ENCODE peak calls at places on chromosomes 12 and 14, in eight cellular contexts. U is neural crest cell; V is A549; Q is Panc1; H is fibroblast of the aortic adventitia; X is AG04449; G is CD4-positive, alpha-beta T cell; O is HFFc6. C is an unnamed sample.

GRCh38 chr14:104700224-104700623 is 10.8 kb downstream of the INF2 start:
- DNase-seq in Q (no peak), V (no peak), O (no peak), X (no peak), U (no peak), H (no peak), G (no peak), C (no peak)

GRCh38 chr12:125533434-125534029 is 468.3 kb downstream of the AACS start:
- DNase-seq in G (no peak), Q (no peak), U (peak; percentile 81), X (no peak), V (peak; percentile 33), O (no peak), H (peak; percentile 10), C (peak; percentile 88)

GRCh38 chr12:65566776-65567175 is 257.5 kb upstream of the HMGA2 start:
- DNase-seq in G (no peak), X (no peak), Q (no peak), U (no peak), O (peak; percentile 37), H (peak; percentile 59), V (no peak), C (no peak)

GRCh38 chr12:123950476-123951169 is 22.0 kb downstream of the CCDC92 start:
- DNase-seq in O (no peak), U (no peak), X (no peak), Q (no peak), H (peak; percentile 28), G (no peak), V (no peak), C (no peak)

GRCh38 chr14:71726639-71727085 is 205.6 kb upstream of the RGS6 start:
- DNase-seq in G (no peak), H (no peak), X (no peak), U (no peak), V (no peak), O (peak; percentile 18), Q (no peak), C (no peak)

GRCh38 chr14:42804146-42804545 is 1197.5 kb downstream of the LRFN5 start:
- DNase-seq in H (no peak), X (no peak), G (no peak), Q (no peak), U (no peak), V (no peak), O (no peak), C (no peak)

GRCh38 chr12:6773662-6774351 is 1.5 kb downstream of the LAG3 start:
- DNase-seq in H (no peak), X (no peak), O (no peak), V (no peak), G (no peak), U (no peak), Q (no peak), C (peak; percentile 58)

GRCh38 chr14:93337143-93337753 is 4.4 kb upstream of the BTBD7 start:
- DNase-seq in U (no peak), G (no peak), V (no peak), X (no peak), Q (no peak), H (no peak), O (no peak), C (no peak)

GRCh38 chr12:5102261-5102789 is 58.6 kb downstream of the KCNA5 start:
- DNase-seq in G (no peak), Q (no peak), U (no peak), V (no peak), H (peak; percentile 64), O (peak; percentile 90), X (peak; percentile 78), C (no peak)

GRCh38 chr12:63895841-63896240 is 51.3 kb downstream of the SRGAP1 start:
- DNase-seq in H (no peak), G (no peak), Q (no peak), X (no peak), V (no peak), O (no peak), U (no peak), C (no peak)

GRCh38 chr14:102694530-102695171 is 82.6 kb upstream of the TRAF3 start:
- DNase-seq in V (peak; percentile 73), U (peak; percentile 69), Q (peak; percentile 39), O (peak; percentile 52), G (peak; percentile 15), H (peak; percentile 86), X (no peak), C (peak; percentile 64)

GRCh38 chr12:7369274-7369729 is 65.4 kb downstream of the ACSM4 start:
- DNase-seq in U (no peak), O (peak; percentile 84), H (no peak), X (no peak), Q (peak; percentile 8), G (no peak), V (no peak), C (no peak)

GRCh38 chr12:34396006-34396860 is 373.9 kb downstream of the ALG10 start:
- DNase-seq in H (no peak), X (no peak), O (no peak), V (no peak), G (no peak), Q (no peak), U (no peak), C (no peak)
- TF ChIP-seq CTCF in H (no peak), X (no peak), O (no peak), V (no peak), G (no peak), Q (no peak), U (no peak), C (no peak)

DNA sequence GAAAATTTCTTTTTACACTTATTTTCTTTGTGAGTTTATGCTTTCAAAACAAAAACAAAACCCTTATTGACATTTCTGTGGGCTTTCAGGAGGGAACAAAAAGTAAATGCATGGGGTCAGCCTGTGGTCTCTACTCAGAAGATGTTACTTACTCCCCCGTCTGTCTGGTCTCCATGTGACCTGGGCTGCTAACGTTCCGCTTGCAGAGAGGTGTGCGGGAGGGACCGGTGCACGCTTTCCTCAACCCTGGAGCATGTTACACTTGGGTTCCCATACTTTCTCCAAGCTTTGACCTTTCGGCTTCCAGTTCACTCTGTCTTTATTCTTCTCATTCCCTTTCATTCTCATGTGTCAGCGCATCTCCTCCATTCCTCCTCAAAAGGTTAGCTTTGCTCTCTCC is 36.5 kb downstream of the ZC3H14 start:
- DNase-seq in H (no peak), X (no peak), U (no peak), Q (no peak), V (no peak), G (no peak), O (no peak), C (no peak)
- TF ChIP-seq CTCF in H (no peak), X (no peak), U (no peak), Q (no peak), V (no peak), G (no peak), O (no peak), C (no peak)

GRCh38 chr14:91719839-91720238 is 12.0 kb downstream of the CATSPERB start:
- DNase-seq in O (no peak), X (no peak), Q (no peak), V (no peak), U (no peak), H (no peak), G (no peak), C (no peak)

GRCh38 chr14:91716999-91717398 is 14.9 kb downstream of the CATSPERB start:
- DNase-seq in O (no peak), Q (no peak), G (no peak), X (no peak), V (no peak), H (no peak), U (no peak), C (no peak)

DNA sequence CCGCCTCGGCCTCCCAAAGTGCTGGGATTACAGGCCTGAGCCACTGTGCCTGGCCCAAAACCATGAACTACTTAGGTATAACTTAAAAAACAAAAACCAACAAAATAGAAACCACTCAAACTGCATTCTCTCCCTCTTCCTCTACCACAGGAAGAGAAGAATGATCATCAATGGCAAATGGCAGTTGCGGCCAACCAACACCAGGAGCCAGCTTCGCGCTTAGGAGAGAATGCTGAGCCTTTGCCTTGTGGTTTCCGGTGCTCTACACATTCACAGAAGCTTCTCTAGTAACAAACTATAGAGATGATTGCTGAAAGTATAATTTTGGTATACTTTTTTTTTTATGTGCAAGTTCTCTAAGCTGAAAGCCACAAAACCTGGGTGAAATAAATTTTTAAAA is 17.1 kb downstream of the CATSPERB start:
- DNase-seq in X (no peak), O (no peak), G (peak; percentile 17), Q (no peak), U (no peak), V (no peak), H (no peak), C (no peak)
- TF ChIP-seq CTCF in X (no peak), O (no peak), G (peak; percentile 43), Q (no peak), U (no peak), V (no peak), H (peak; percentile 5), C (no peak)

GRCh38 chr14:38405851-38406630 is 150.1 kb upstream of the CLEC14A start:
- DNase-seq in G (no peak), Q (no peak), V (peak; percentile 0), O (peak; percentile 81), U (no peak), H (peak; percentile 26), X (peak; percentile 87), C (peak; percentile 5)
- TF ChIP-seq CTCF in G (no peak), Q (no peak), V (no peak), O (peak; percentile 60), U (peak; percentile 32), H (no peak), X (peak; percentile 23), C (peak; percentile 2)

GRCh38 chr14:75084513-75084912 is 15.1 kb downstream of the ZC2HC1C start:
- DNase-seq in X (no peak), O (no peak), V (no peak), U (no peak), H (no peak), G (no peak), Q (no peak), C (no peak)
- TF ChIP-seq CTCF in X (no peak), O (peak; percentile 43), V (peak; percentile 33), U (no peak), H (no peak), G (no peak), Q (peak; percentile 50), C (no peak)

GRCh38 chr12:26402648-26403047 is 207.3 kb downstream of the SSPN start:
- DNase-seq in X (no peak), G (no peak), H (no peak), Q (peak; percentile 5), O (no peak), U (no peak), V (peak; percentile 15), C (no peak)
- TF ChIP-seq CTCF in X (no peak), G (no peak), H (no peak), Q (peak; percentile 33), O (no peak), U (no peak), V (peak; percentile 18), C (no peak)